ENCODE peak calls at places on chromosome 6, in four cellular contexts. D is GM10248; F is activated CD4-positive, alpha-beta T cell treated with anti-CD3 and anti-CD28 coated beads, Interleukin-2, amount 50 U/mL, for 24 hours; B is glutamatergic neuron. V is an unnamed sample.

GRCh38 chr6:136113736-136114173 is 136.4 kb downstream of the MTFR2 start:
- DNase-seq in D (no peak), B (peak; percentile 49), F (no peak), V (peak; percentile 73)

GRCh38 chr6:106608080-106608668 is 21.1 kb downstream of the RTN4IP1 start:
- DNase-seq in D (peak; percentile 51), F (no peak), B (no peak), V (no peak)

GRCh38 chr6:116450769-116451740 is 10.1 kb upstream of the CALHM6 start:
- DNase-seq in F (no peak), B (no peak), D (peak; percentile 50), V (no peak)

GRCh38 chr6:34154668-34155447 is 9.0 kb upstream of the GRM4 start:
- DNase-seq in D (peak; percentile 89), B (peak; percentile 89), F (peak; percentile 59), V (peak; percentile 87)

GRCh38 chr6:96330884-96331283 is 190.7 kb upstream of the UFL1 start:
- DNase-seq in D (no peak), F (no peak), B (no peak), V (no peak)

GRCh38 chr6:12030993-12031550 is 19.0 kb downstream of the HIVEP1 start:
- DNase-seq in B (no peak), F (no peak), D (no peak), V (no peak)

GRCh38 chr6:111105578-111105977 is 18.3 kb downstream of the SLC16A10 start:
- DNase-seq in D (no peak), F (no peak), B (no peak), V (no peak)

GRCh38 chr6:80610821-80611220 is 504.4 kb downstream of the BCKDHB start:
- DNase-seq in B (no peak), F (no peak), D (no peak), V (no peak)

GRCh38 chr6:33755070-33755869 is 8.6 kb upstream of the IP6K3 start:
- DNase-seq in F (no peak), B (no peak), D (no peak), V (no peak)

V was measured in ecto neural progenitor cell.